ENCODE peak calls at places on chromosomes 12 and 14, in seven cellular contexts. N is activated naive CD8-positive, alpha-beta T cell treated with anti-CD3 and anti-CD28 coated beads for 36 hours; E is activated naive CD4-positive, alpha-beta T cell treated with anti-CD3 and anti-CD28 coated beads, Interleukin-2, amount 10 ng/mL, durations not matched to agents 7 days and 5 days; Z is T-helper 1 cell; O is NT2/D1; J is GDM1; P is endothelial cell. I is an unnamed sample.

GRCh38 chr12:85484387-85484786 is 204.4 kb downstream of the ALX1 start:
- DNase-seq in N (no peak), E (no peak), Z (no peak), O (no peak), J (no peak), P (no peak), I (no peak)

GRCh38 chr14:74438351-74438915 is 12.4 kb upstream of the SYNDIG1L start:
- DNase-seq in N (no peak), E (no peak), Z (no peak), O (no peak), J (no peak), P (no peak), I (no peak)

GRCh38 chr12:132139912-132140311 is 4.2 kb downstream of the DDX51 start:
- DNase-seq in N (no peak), E (no peak), Z (no peak), O (no peak), J (no peak), P (no peak), I (no peak)

GRCh38 chr12:118034429-118035193 is 18.1 kb downstream of the RFC5 start:
- DNase-seq in N (no peak), E (no peak), Z (no peak), O (no peak), J (no peak), P (peak), I (peak)

GRCh38 chr12:129826273-129826672 is 77.6 kb downstream of the TMEM132D start:
- DNase-seq in N (no peak), E (no peak), Z (no peak), O (no peak), J (no peak), P (no peak), I (no peak)

GRCh38 chr12:106790020-106790419 is 15.5 kb downstream of the RIC8B start:
- DNase-seq in N (no peak), E (no peak), Z (no peak), O (no peak), J (no peak), P (no peak), I (no peak)

GRCh38 chr14:99752486-99753121 is 40.6 kb upstream of the EML1 start:
- DNase-seq in N (no peak), E (no peak), Z (no peak), O (no peak), J (peak), P (no peak), I (peak)

GRCh38 chr14:24952851-24953666 is 96.9 kb downstream of the STXBP6 start:
- DNase-seq in N (no peak), E (no peak), Z (no peak), O (peak), J (no peak), P (peak), I (peak)

GRCh38 chr14:72892103-72892878 is 1.6 kb downstream of the DPF3 start:
- DNase-seq in N (peak), E (peak), Z (peak), O (no peak), J (no peak), P (peak), I (peak)

GRCh38 chr14:77053046-77053841 is 24.7 kb upstream of the IRF2BPL start:
- DNase-seq in N (peak), E (peak), Z (peak), O (no peak), J (peak), P (peak), I (peak)

GRCh38 chr12:32501835-32502333 is 102.5 kb downstream of the FGD4 start:
- DNase-seq in N (no peak), E (no peak), Z (no peak), O (peak), J (no peak), P (peak), I (no peak)

GRCh38 chr12:104319918-104320626 is 16.5 kb downstream of the EID3 start:
- DNase-seq in N (no peak), E (no peak), Z (no peak), O (no peak), J (no peak), P (no peak), I (no peak)

GRCh38 chr12:46124132-46124847 is 133.9 kb upstream of the SCAF11 start:
- DNase-seq in N (no peak), E (no peak), Z (no peak), O (no peak), J (no peak), P (no peak), I (no peak)

GRCh38 chr14:79271122-79271521 is 940.2 kb downstream of the DIO2 start:
- DNase-seq in N (no peak), E (no peak), Z (no peak), O (no peak), J (no peak), P (no peak), I (no peak)